ENCODE peak calls at places on chromosomes 5 and 9, in nine cellular contexts. One of them, this sample, is unnamed.

GRCh38 chr5:173890195-173890951 is 2.2 kb downstream of the CPEB4 start:
- DNase-seq in SK-N-SH: peak
- DNase-seq in fibroblast of lung: peak
- DNase-seq in neuronal stem cell: no peak
- DNase-seq in K562: peak
- DNase-seq in Karpas-422: no peak
- DNase-seq in astrocyte: no peak
- DNase-seq in trophoblast cell: peak
- DNase-seq in neural progenitor cell: peak
- DNase-seq in this sample: no peak

GRCh38 chr9:35618854-35619799 is 914 bp upstream of the CD72 start:
- DNase-seq in SK-N-SH: no peak
- DNase-seq in fibroblast of lung: peak
- DNase-seq in neuronal stem cell: no peak
- DNase-seq in K562: no peak
- DNase-seq in Karpas-422: peak
- DNase-seq in astrocyte: no peak
- DNase-seq in trophoblast cell: peak
- DNase-seq in neural progenitor cell: no peak
- DNase-seq in this sample: no peak

GRCh38 chr9:76216161-76216649 is 178.0 kb downstream of the RFK start:
- DNase-seq in SK-N-SH: no peak
- DNase-seq in fibroblast of lung: peak
- DNase-seq in neuronal stem cell: no peak
- DNase-seq in K562: no peak
- DNase-seq in Karpas-422: no peak
- DNase-seq in astrocyte: peak
- DNase-seq in trophoblast cell: peak
- DNase-seq in neural progenitor cell: no peak
- DNase-seq in this sample: no peak

GRCh38 chr5:173689713-173690360 is 73.4 kb upstream of the BOD1 start:
- DNase-seq in SK-N-SH: peak
- DNase-seq in fibroblast of lung: no peak
- DNase-seq in neuronal stem cell: no peak
- DNase-seq in K562: no peak
- DNase-seq in Karpas-422: peak
- DNase-seq in astrocyte: no peak
- DNase-seq in trophoblast cell: no peak
- DNase-seq in neural progenitor cell: no peak
- DNase-seq in this sample: no peak

GRCh38 chr9:134413890-134414731 is 87.9 kb downstream of the RXRA start:
- DNase-seq in SK-N-SH: peak
- DNase-seq in fibroblast of lung: peak
- DNase-seq in neuronal stem cell: no peak
- DNase-seq in K562: no peak
- DNase-seq in Karpas-422: no peak
- DNase-seq in astrocyte: peak
- DNase-seq in trophoblast cell: peak
- DNase-seq in neural progenitor cell: no peak
- DNase-seq in this sample: no peak

GRCh38 chr5:32233220-32233695 is 59.1 kb upstream of the GOLPH3 start:
- DNase-seq in SK-N-SH: no peak
- DNase-seq in fibroblast of lung: peak
- DNase-seq in neuronal stem cell: no peak
- DNase-seq in K562: no peak
- DNase-seq in Karpas-422: no peak
- DNase-seq in astrocyte: no peak
- DNase-seq in trophoblast cell: no peak
- DNase-seq in neural progenitor cell: no peak
- DNase-seq in this sample: no peak

GRCh38 chr5:96638566-96638965 is 23.6 kb upstream of the CAST start:
- DNase-seq in SK-N-SH: no peak
- DNase-seq in fibroblast of lung: no peak
- DNase-seq in neuronal stem cell: no peak
- DNase-seq in K562: no peak
- DNase-seq in Karpas-422: no peak
- DNase-seq in astrocyte: no peak
- DNase-seq in trophoblast cell: no peak
- DNase-seq in neural progenitor cell: no peak
- DNase-seq in this sample: no peak

GRCh38 chr9:110040788-110041187 is 167.2 kb downstream of the C9orf152 start:
- DNase-seq in SK-N-SH: no peak
- DNase-seq in fibroblast of lung: peak
- DNase-seq in neuronal stem cell: no peak
- DNase-seq in K562: no peak
- DNase-seq in Karpas-422: no peak
- DNase-seq in astrocyte: peak
- DNase-seq in trophoblast cell: peak
- DNase-seq in neural progenitor cell: no peak
- DNase-seq in this sample: no peak

GRCh38 chr5:150904479-150905311 is at the start of gene ZNF300:
- DNase-seq in SK-N-SH: peak
- DNase-seq in fibroblast of lung: peak
- DNase-seq in neuronal stem cell: peak
- DNase-seq in K562: peak
- DNase-seq in Karpas-422: no peak
- DNase-seq in astrocyte: peak
- DNase-seq in trophoblast cell: peak
- DNase-seq in neural progenitor cell: peak
- DNase-seq in this sample: peak

GRCh38 chr5:138960145-138960692 is 85.1 kb upstream of the LRRTM2 start:
- DNase-seq in SK-N-SH: no peak
- DNase-seq in fibroblast of lung: no peak
- DNase-seq in neuronal stem cell: no peak
- DNase-seq in K562: no peak
- DNase-seq in Karpas-422: no peak
- DNase-seq in astrocyte: no peak
- DNase-seq in trophoblast cell: no peak
- DNase-seq in neural progenitor cell: no peak
- DNase-seq in this sample: no peak

GRCh38 chr5:104199771-104200170 is 637.2 kb upstream of the NUDT12 start:
- DNase-seq in SK-N-SH: no peak
- DNase-seq in fibroblast of lung: peak
- DNase-seq in neuronal stem cell: no peak
- DNase-seq in K562: no peak
- DNase-seq in Karpas-422: no peak
- DNase-seq in astrocyte: no peak
- DNase-seq in trophoblast cell: no peak
- DNase-seq in neural progenitor cell: no peak
- DNase-seq in this sample: no peak

GRCh38 chr9:109558718-109559151 is 60.6 kb upstream of the PTPN3 start:
- DNase-seq in SK-N-SH: no peak
- DNase-seq in fibroblast of lung: no peak
- DNase-seq in neuronal stem cell: no peak
- DNase-seq in K562: no peak
- DNase-seq in Karpas-422: no peak
- DNase-seq in astrocyte: no peak
- DNase-seq in trophoblast cell: peak
- DNase-seq in neural progenitor cell: no peak
- DNase-seq in this sample: no peak

GRCh38 chr5:523658-524441 is 399 bp downstream of the SLC9A3 start:
- DNase-seq in SK-N-SH: no peak
- DNase-seq in fibroblast of lung: no peak
- DNase-seq in neuronal stem cell: peak
- DNase-seq in K562: no peak
- DNase-seq in Karpas-422: no peak
- DNase-seq in astrocyte: no peak
- DNase-seq in trophoblast cell: no peak
- DNase-seq in neural progenitor cell: peak
- DNase-seq in this sample: no peak

GRCh38 chr9:70607329-70607728 is 192.9 kb upstream of the KLF9 start:
- DNase-seq in SK-N-SH: no peak
- DNase-seq in fibroblast of lung: no peak
- DNase-seq in neuronal stem cell: no peak
- DNase-seq in K562: no peak
- DNase-seq in Karpas-422: no peak
- DNase-seq in astrocyte: no peak
- DNase-seq in trophoblast cell: no peak
- DNase-seq in neural progenitor cell: no peak
- DNase-seq in this sample: peak

GRCh38 chr5:161023591-161023990 is 171.6 kb upstream of the ATP10B start:
- DNase-seq in SK-N-SH: no peak
- DNase-seq in fibroblast of lung: no peak
- DNase-seq in neuronal stem cell: no peak
- DNase-seq in K562: no peak
- DNase-seq in Karpas-422: no peak
- DNase-seq in astrocyte: no peak
- DNase-seq in trophoblast cell: no peak
- DNase-seq in neural progenitor cell: no peak
- DNase-seq in this sample: no peak

GRCh38 chr5:172834570-172835245 is 657 bp downstream of the ERGIC1 start:
- DNase-seq in SK-N-SH: peak
- DNase-seq in fibroblast of lung: no peak
- DNase-seq in neuronal stem cell: no peak
- DNase-seq in K562: no peak
- DNase-seq in Karpas-422: peak
- DNase-seq in astrocyte: no peak
- DNase-seq in trophoblast cell: peak
- DNase-seq in neural progenitor cell: peak
- DNase-seq in this sample: peak

GRCh38 chr5:176535655-176536131 is 1.5 kb downstream of the RNF44 start:
- DNase-seq in SK-N-SH: peak
- DNase-seq in fibroblast of lung: no peak
- DNase-seq in neuronal stem cell: no peak
- DNase-seq in K562: peak
- DNase-seq in Karpas-422: peak
- DNase-seq in astrocyte: no peak
- DNase-seq in trophoblast cell: no peak
- DNase-seq in neural progenitor cell: peak
- DNase-seq in this sample: peak

GRCh38 chr5:154371687-154372086 is 74.1 kb upstream of the SAP30L start:
- DNase-seq in SK-N-SH: no peak
- DNase-seq in fibroblast of lung: peak
- DNase-seq in neuronal stem cell: no peak
- DNase-seq in K562: no peak
- DNase-seq in Karpas-422: no peak
- DNase-seq in astrocyte: peak
- DNase-seq in trophoblast cell: no peak
- DNase-seq in neural progenitor cell: no peak
- DNase-seq in this sample: no peak

GRCh38 chr5:6644841-6645240 is 11.6 kb downstream of the SRD5A1 start:
- DNase-seq in SK-N-SH: no peak
- DNase-seq in fibroblast of lung: no peak
- DNase-seq in neuronal stem cell: no peak
- DNase-seq in K562: no peak
- DNase-seq in Karpas-422: no peak
- DNase-seq in astrocyte: peak
- DNase-seq in trophoblast cell: peak
- DNase-seq in neural progenitor cell: no peak
- DNase-seq in this sample: no peak

GRCh38 chr5:54415147-54415546 is 40.4 kb upstream of the HSPB3 start:
- DNase-seq in SK-N-SH: no peak
- DNase-seq in fibroblast of lung: no peak
- DNase-seq in neuronal stem cell: no peak
- DNase-seq in K562: no peak
- DNase-seq in Karpas-422: no peak
- DNase-seq in astrocyte: no peak
- DNase-seq in trophoblast cell: no peak
- DNase-seq in neural progenitor cell: no peak
- DNase-seq in this sample: no peak
- H3K9ac ChIP-seq in SK-N-SH: no peak
- H3K9ac ChIP-seq in fibroblast of lung: no peak
- H3K9ac ChIP-seq in neuronal stem cell: no peak
- H3K9ac ChIP-seq in K562: no peak
- H3K9ac ChIP-seq in Karpas-422: no peak
- H3K9ac ChIP-seq in astrocyte: no peak
- H3K9ac ChIP-seq in trophoblast cell: no peak
- H3K9ac ChIP-seq in neural progenitor cell: no peak
- H3K9ac ChIP-seq in this sample: no peak

GRCh38 chr5:148905541-148905940 is 79.1 kb downstream of the ADRB2 start:
- DNase-seq in SK-N-SH: no peak
- DNase-seq in fibroblast of lung: no peak
- DNase-seq in neuronal stem cell: no peak
- DNase-seq in K562: no peak
- DNase-seq in Karpas-422: no peak
- DNase-seq in astrocyte: no peak
- DNase-seq in trophoblast cell: no peak
- DNase-seq in neural progenitor cell: no peak
- DNase-seq in this sample: no peak
- H3K27ac ChIP-seq in SK-N-SH: no peak
- H3K27ac ChIP-seq in fibroblast of lung: no peak
- H3K27ac ChIP-seq in neuronal stem cell: no peak
- H3K27ac ChIP-seq in K562: no peak
- H3K27ac ChIP-seq in Karpas-422: no peak
- H3K27ac ChIP-seq in astrocyte: no peak
- H3K27ac ChIP-seq in trophoblast cell: no peak
- H3K27ac ChIP-seq in neural progenitor cell: no peak
- H3K27ac ChIP-seq in this sample: no peak

GRCh38 chr5:67021031-67021430 is 175.6 kb downstream of the CD180 start:
- DNase-seq in SK-N-SH: no peak
- DNase-seq in fibroblast of lung: no peak
- DNase-seq in neuronal stem cell: no peak
- DNase-seq in K562: no peak
- DNase-seq in Karpas-422: no peak
- DNase-seq in astrocyte: no peak
- DNase-seq in trophoblast cell: no peak
- DNase-seq in neural progenitor cell: no peak
- DNase-seq in this sample: no peak
- H3K9ac ChIP-seq in SK-N-SH: no peak
- H3K9ac ChIP-seq in fibroblast of lung: no peak
- H3K9ac ChIP-seq in neuronal stem cell: no peak
- H3K9ac ChIP-seq in K562: no peak
- H3K9ac ChIP-seq in Karpas-422: no peak
- H3K9ac ChIP-seq in astrocyte: no peak
- H3K9ac ChIP-seq in trophoblast cell: no peak
- H3K9ac ChIP-seq in neural progenitor cell: no peak
- H3K9ac ChIP-seq in this sample: no peak

GRCh38 chr9:137457406-137458193 is 1.5 kb downstream of the NSMF start:
- DNase-seq in SK-N-SH: peak
- DNase-seq in fibroblast of lung: no peak
- DNase-seq in neuronal stem cell: no peak
- DNase-seq in K562: no peak
- DNase-seq in Karpas-422: no peak
- DNase-seq in astrocyte: no peak
- DNase-seq in trophoblast cell: no peak
- DNase-seq in neural progenitor cell: no peak
- DNase-seq in this sample: peak

GRCh38 chr9:137460363-137461315 is 1.5 kb upstream of the NSMF start:
- DNase-seq in SK-N-SH: peak
- DNase-seq in fibroblast of lung: no peak
- DNase-seq in neuronal stem cell: no peak
- DNase-seq in K562: no peak
- DNase-seq in Karpas-422: no peak
- DNase-seq in astrocyte: no peak
- DNase-seq in trophoblast cell: no peak
- DNase-seq in neural progenitor cell: no peak
- DNase-seq in this sample: peak

GRCh38 chr9:137459601-137460362 is 648 bp upstream of the NSMF start:
- DNase-seq in SK-N-SH: peak
- DNase-seq in fibroblast of lung: no peak
- DNase-seq in neuronal stem cell: no peak
- DNase-seq in K562: no peak
- DNase-seq in Karpas-422: peak
- DNase-seq in astrocyte: no peak
- DNase-seq in trophoblast cell: no peak
- DNase-seq in neural progenitor cell: no peak
- DNase-seq in this sample: peak

GRCh38 chr9:137458194-137459146 is 664 bp downstream of the NSMF start:
- DNase-seq in SK-N-SH: peak
- DNase-seq in fibroblast of lung: no peak
- DNase-seq in neuronal stem cell: no peak
- DNase-seq in K562: no peak
- DNase-seq in Karpas-422: peak
- DNase-seq in astrocyte: peak
- DNase-seq in trophoblast cell: no peak
- DNase-seq in neural progenitor cell: peak
- DNase-seq in this sample: peak

GRCh38 chr9:137459147-137459600 is at the start of gene NSMF:
- DNase-seq in SK-N-SH: peak
- DNase-seq in fibroblast of lung: peak
- DNase-seq in neuronal stem cell: peak
- DNase-seq in K562: peak
- DNase-seq in Karpas-422: peak
- DNase-seq in astrocyte: peak
- DNase-seq in trophoblast cell: peak
- DNase-seq in neural progenitor cell: peak
- DNase-seq in this sample: peak
- H3K27ac ChIP-seq in SK-N-SH: no peak
- H3K27ac ChIP-seq in fibroblast of lung: peak
- H3K27ac ChIP-seq in neuronal stem cell: no peak
- H3K27ac ChIP-seq in K562: peak
- H3K27ac ChIP-seq in Karpas-422: peak
- H3K27ac ChIP-seq in astrocyte: peak
- H3K27ac ChIP-seq in trophoblast cell: no peak
- H3K27ac ChIP-seq in neural progenitor cell: no peak
- H3K27ac ChIP-seq in this sample: peak

This sample was measured in kidney.